ENCODE peak calls at places on chromosomes 6 and 20, in four cellular contexts. S is pancreas, J is fibroblast of the aortic adventitia, I is cardiac muscle cell. C is an unnamed sample.

GRCh38 chr6:2639167-2639566 is 111.6 kb downstream of the MYLK4 start:
- DNase-seq in J (no peak), I (no peak), S (no peak), C (no peak)

GRCh38 chr6:106475280-106475679 is 114.8 kb downstream of the CRYBG1 start:
- DNase-seq in J (peak), S (no peak), I (no peak), C (no peak)

GRCh38 chr6:89433637-89434499 is 916 bp downstream of the ANKRD6 start:
- DNase-seq in I (peak), S (peak), J (no peak), C (no peak)

GRCh38 chr6:129598244-129599187 is 111.5 kb downstream of the ARHGAP18 start:
- DNase-seq in S (no peak), J (peak), I (peak), C (peak)

GRCh38 chr6:32980488-32981038 is 12.2 kb downstream of the BRD2 start:
- DNase-seq in S (no peak), J (no peak), I (no peak), C (no peak)

GRCh38 chr6:77880501-77880900 is 227.7 kb downstream of the MEI4 start:
- DNase-seq in J (no peak), S (no peak), I (no peak), C (no peak)

GRCh38 chr6:17220511-17220910 is 60.6 kb upstream of the RBM24 start:
- DNase-seq in J (no peak), I (no peak), S (no peak), C (no peak)

GRCh38 chr6:27592481-27593199 is 119.7 kb upstream of the ZNF184 start:
- DNase-seq in S (no peak), J (peak), I (peak), C (peak)

GRCh38 chr20:44576297-44576696 is 6.1 kb upstream of the PKIG start:
- DNase-seq in I (peak), J (peak), S (no peak), C (no peak)

GRCh38 chr6:45586216-45587171 is 208.8 kb upstream of the SUPT3H start:
- DNase-seq in S (no peak), I (no peak), J (no peak), C (no peak)

GRCh38 chr6:153167026-153167891 is 36.2 kb upstream of the RGS17 start:
- DNase-seq in I (peak), J (peak), S (no peak), C (peak)

GRCh38 chr6:130869681-130870080 is 42.5 kb downstream of the SMLR1 start:
- DNase-seq in J (no peak), I (no peak), S (no peak), C (no peak)

GRCh38 chr20:1844723-1845523 is 50.3 kb upstream of the SIRPA start:
- DNase-seq in J (peak), S (no peak), I (peak), C (no peak)

GRCh38 chr6:27374824-27375612 is 13.5 kb upstream of the ZNF391 start:
- DNase-seq in I (peak), J (peak), S (peak), C (peak)

GRCh38 chr6:71768356-71768755 is 118.0 kb upstream of the RIMS1 start:
- DNase-seq in J (no peak), I (no peak), S (no peak), C (no peak)

GRCh38 chr6:151663559-151663958 is 143.9 kb upstream of the ESR1 start:
- DNase-seq in J (no peak), S (no peak), I (no peak), C (no peak)

GRCh38 chr20:63060057-63060991 is 53.6 kb upstream of the BHLHE23 start:
- DNase-seq in S (no peak), I (peak), J (no peak), C (no peak)

GRCh38 chr20:12762725-12763124 is 246.0 kb upstream of the SPTLC3 start:
- DNase-seq in I (no peak), S (no peak), J (no peak), C (no peak)

GRCh38 chr20:8854566-8854965 is 214.3 kb upstream of the PLCB4 start:
- DNase-seq in J (peak), S (no peak), I (peak), C (no peak)

GRCh38 chr20:18679020-18679419 is 91.2 kb downstream of the DTD1 start:
- DNase-seq in S (no peak), J (peak), I (peak), C (no peak)

GRCh38 chr6:7276199-7276524 is 36.8 kb downstream of the SSR1 start:
- DNase-seq in I (no peak), J (no peak), S (no peak), C (no peak)

GRCh38 chr20:53949319-53949839 is 121.0 kb downstream of the BCAS1 start:
- DNase-seq in S (no peak), J (peak), I (peak), C (no peak)

GRCh38 chr6:161271343-161272019 is 2.4 kb downstream of the AGPAT4 start:
- DNase-seq in J (no peak), I (no peak), S (no peak), C (no peak)

GRCh38 chr6:167293088-167293589 is 2.0 kb downstream of the UNC93A start:
- DNase-seq in I (no peak), S (no peak), J (no peak), C (no peak)
- TF ChIP-seq CTCF in I (no peak), S (no peak), J (no peak), C (no peak)

DNA sequence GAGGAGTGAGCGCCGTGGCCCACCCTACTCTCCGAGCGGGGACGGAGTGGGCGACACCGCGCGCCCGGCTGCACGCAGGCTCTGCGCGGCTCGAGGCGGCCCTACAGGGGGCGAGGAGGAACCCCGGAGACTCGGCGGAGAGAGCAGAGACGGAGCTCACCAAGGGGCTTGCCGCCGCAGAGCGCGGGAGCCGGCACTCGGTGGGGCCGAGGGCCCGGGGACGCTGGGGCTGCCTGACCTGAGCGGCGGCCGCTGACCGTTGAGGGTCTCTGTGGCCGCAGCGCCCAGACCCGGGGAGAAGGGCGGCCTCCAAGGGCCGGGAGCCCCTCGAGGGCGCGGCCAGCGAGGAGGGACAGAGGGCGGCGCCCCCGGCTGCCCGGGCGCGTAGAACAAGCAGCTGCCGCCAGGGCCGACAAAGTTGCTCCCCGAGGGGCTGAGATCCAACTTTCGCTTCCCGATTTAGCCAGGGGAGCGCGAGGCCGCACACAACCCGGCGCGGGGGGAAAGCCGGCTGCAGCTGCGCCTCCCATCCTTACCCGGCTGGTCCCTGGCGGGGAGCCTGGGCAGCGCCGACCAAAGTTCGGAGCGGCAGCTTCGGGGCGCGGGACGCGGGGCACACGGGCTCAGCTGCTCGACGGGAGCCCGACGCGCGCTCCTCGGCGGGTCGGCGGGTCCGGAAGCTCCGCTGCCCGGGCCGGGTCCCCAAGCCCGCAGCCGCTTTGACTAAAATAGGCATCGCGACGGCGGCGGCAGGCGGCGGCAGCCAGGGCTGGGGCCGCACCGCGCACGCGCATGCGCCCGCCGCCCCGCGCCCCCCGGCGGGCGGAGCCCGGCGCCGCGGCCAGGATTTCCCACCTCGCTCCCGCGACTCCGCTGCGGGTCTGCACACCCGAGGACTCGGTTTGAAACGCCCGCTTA is 43.1 kb downstream of the POPDC3 start:
- DNase-seq in I (peak), J (peak), S (peak), C (no peak)
- TF ChIP-seq CTCF in I (peak), J (peak), S (no peak), C (peak)

DNA sequence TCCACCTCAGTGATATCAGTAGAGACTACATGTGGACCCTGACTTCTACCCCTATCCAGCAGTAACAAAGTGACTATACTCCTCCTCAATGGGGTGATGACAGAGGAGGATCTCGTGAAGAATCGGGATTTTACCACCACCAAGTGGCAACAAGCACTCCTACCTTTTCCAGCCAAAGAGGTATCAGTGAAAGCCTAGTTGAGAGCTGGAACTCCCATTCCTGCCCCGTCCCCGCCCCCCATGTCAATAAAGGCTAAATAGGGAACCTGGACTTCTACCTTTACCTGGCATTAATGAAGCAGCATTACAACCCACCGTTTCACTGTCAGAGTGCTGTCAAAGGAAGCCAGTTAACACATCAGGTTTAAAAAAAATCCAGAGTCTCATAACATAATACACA is 45.3 kb downstream of the RNF24 start:
- DNase-seq in J (no peak), I (no peak), S (no peak), C (no peak)
- TF ChIP-seq CTCF in J (no peak), I (no peak), S (no peak), C (no peak)

DNA sequence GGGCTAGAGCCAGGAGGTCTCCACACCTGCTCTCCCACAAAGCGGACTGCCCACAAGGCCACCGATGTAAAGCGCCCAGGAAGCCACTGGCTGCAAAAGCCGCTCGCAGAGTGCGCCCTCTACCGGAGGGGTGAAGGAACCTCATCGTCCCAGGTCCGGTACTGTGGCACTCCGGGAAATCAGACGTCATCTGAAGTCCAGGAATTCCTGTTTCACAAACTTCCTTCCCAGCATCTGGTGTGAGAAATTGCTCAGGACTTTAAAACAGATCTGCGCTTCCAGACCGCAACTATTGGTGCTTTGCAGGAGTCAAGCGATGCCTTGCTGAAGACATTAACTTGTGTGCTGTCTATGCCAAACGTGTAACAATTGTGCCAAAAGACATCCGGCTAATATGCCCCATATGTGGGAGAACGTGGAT is 115.1 kb upstream of the ARID1B start:
- DNase-seq in S (peak), I (no peak), J (peak), C (peak)
- TF ChIP-seq CTCF in S (peak), I (peak), J (peak), C (peak)

GRCh38 chr6:143169440-143169839 is 108.8 kb downstream of the AIG1 start:
- DNase-seq in I (no peak), S (no peak), J (no peak), C (no peak)
- TF ChIP-seq CTCF in I (no peak), S (no peak), J (no peak), C (no peak)

GRCh38 chr20:45827030-45827652 is at the start of gene TNNC2:
- DNase-seq in S (no peak), I (no peak), J (no peak), C (no peak)

GRCh38 chr20:45823949-45824835 is 2.9 kb downstream of the TNNC2 start:
- DNase-seq in S (no peak), I (peak), J (peak), C (no peak)

GRCh38 chr20:45826381-45827019 is 612 bp downstream of the TNNC2 start:
- DNase-seq in I (peak), J (peak), S (no peak), C (no peak)

GRCh38 chr20:45828589-45828988 is 1.5 kb upstream of the TNNC2 start:
- DNase-seq in I (no peak), J (peak), S (no peak), C (no peak)

GRCh38 chr20:45827712-45828111 is 600 bp upstream of the TNNC2 start:
- DNase-seq in I (no peak), J (no peak), S (no peak), C (no peak)
- TF ChIP-seq CTCF in I (no peak), J (no peak), S (no peak), C (no peak)